ENCODE peak calls at places on chromosome 1, in ten cellular contexts. One of them, this sample, is unnamed.

GRCh38 chr1:197435224-197435623 is 167.2 kb downstream of the CRB1 start:
- DNase-seq in heart right ventricle: no peak
- DNase-seq in neuronal stem cell: peak
- DNase-seq in brain microvascular endothelial cell: peak
- DNase-seq in left lung: no peak
- DNase-seq in GM23338: peak
- DNase-seq in pancreas: no peak
- DNase-seq in psoas muscle: no peak
- DNase-seq in spleen: no peak
- DNase-seq in WERI-Rb-1: no peak
- DNase-seq in this sample: no peak

GRCh38 chr1:4700801-4701200 is 46.4 kb downstream of the AJAP1 start:
- DNase-seq in heart right ventricle: no peak
- DNase-seq in neuronal stem cell: no peak
- DNase-seq in brain microvascular endothelial cell: no peak
- DNase-seq in left lung: no peak
- DNase-seq in GM23338: no peak
- DNase-seq in pancreas: no peak
- DNase-seq in psoas muscle: no peak
- DNase-seq in spleen: peak
- DNase-seq in WERI-Rb-1: no peak
- DNase-seq in this sample: no peak

GRCh38 chr1:21338568-21339401 is 48.5 kb upstream of the ECE1 start:
- DNase-seq in heart right ventricle: peak
- DNase-seq in neuronal stem cell: no peak
- DNase-seq in brain microvascular endothelial cell: no peak
- DNase-seq in left lung: no peak
- DNase-seq in GM23338: no peak
- DNase-seq in pancreas: peak
- DNase-seq in psoas muscle: peak
- DNase-seq in spleen: peak
- DNase-seq in WERI-Rb-1: no peak
- DNase-seq in this sample: no peak

GRCh38 chr1:174090476-174090875 is 68.3 kb upstream of the RC3H1 start:
- DNase-seq in heart right ventricle: no peak
- DNase-seq in neuronal stem cell: no peak
- DNase-seq in brain microvascular endothelial cell: no peak
- DNase-seq in left lung: no peak
- DNase-seq in GM23338: no peak
- DNase-seq in pancreas: no peak
- DNase-seq in psoas muscle: no peak
- DNase-seq in spleen: no peak
- DNase-seq in WERI-Rb-1: no peak
- DNase-seq in this sample: no peak

GRCh38 chr1:224851210-224851849 is 78.1 kb upstream of the DNAH14 start:
- DNase-seq in heart right ventricle: peak
- DNase-seq in neuronal stem cell: peak
- DNase-seq in brain microvascular endothelial cell: peak
- DNase-seq in left lung: peak
- DNase-seq in GM23338: peak
- DNase-seq in pancreas: peak
- DNase-seq in psoas muscle: peak
- DNase-seq in spleen: no peak
- DNase-seq in WERI-Rb-1: peak
- DNase-seq in this sample: no peak

GRCh38 chr1:209249280-209249670 is 334.2 kb upstream of the CAMK1G start:
- DNase-seq in heart right ventricle: no peak
- DNase-seq in neuronal stem cell: no peak
- DNase-seq in brain microvascular endothelial cell: no peak
- DNase-seq in left lung: no peak
- DNase-seq in GM23338: peak
- DNase-seq in pancreas: no peak
- DNase-seq in psoas muscle: no peak
- DNase-seq in spleen: no peak
- DNase-seq in WERI-Rb-1: no peak
- DNase-seq in this sample: no peak

GRCh38 chr1:108016451-108016920 is 51.5 kb upstream of the VAV3 start:
- DNase-seq in heart right ventricle: no peak
- DNase-seq in neuronal stem cell: no peak
- DNase-seq in brain microvascular endothelial cell: peak
- DNase-seq in left lung: no peak
- DNase-seq in GM23338: no peak
- DNase-seq in pancreas: no peak
- DNase-seq in psoas muscle: no peak
- DNase-seq in spleen: no peak
- DNase-seq in WERI-Rb-1: no peak
- DNase-seq in this sample: no peak

GRCh38 chr1:20359451-20360330 is 69.0 kb downstream of the VWA5B1 start:
- DNase-seq in heart right ventricle: no peak
- DNase-seq in neuronal stem cell: no peak
- DNase-seq in brain microvascular endothelial cell: no peak
- DNase-seq in left lung: no peak
- DNase-seq in GM23338: no peak
- DNase-seq in pancreas: no peak
- DNase-seq in psoas muscle: no peak
- DNase-seq in spleen: no peak
- DNase-seq in WERI-Rb-1: no peak
- DNase-seq in this sample: no peak

GRCh38 chr1:25105836-25106235 is 126.5 kb downstream of the SYF2 start:
- DNase-seq in heart right ventricle: no peak
- DNase-seq in neuronal stem cell: no peak
- DNase-seq in brain microvascular endothelial cell: no peak
- DNase-seq in left lung: no peak
- DNase-seq in GM23338: no peak
- DNase-seq in pancreas: no peak
- DNase-seq in psoas muscle: no peak
- DNase-seq in spleen: no peak
- DNase-seq in WERI-Rb-1: no peak
- DNase-seq in this sample: no peak

GRCh38 chr1:214303538-214303937 is 22.6 kb downstream of the SMYD2 start:
- DNase-seq in heart right ventricle: no peak
- DNase-seq in neuronal stem cell: no peak
- DNase-seq in brain microvascular endothelial cell: no peak
- DNase-seq in left lung: no peak
- DNase-seq in GM23338: no peak
- DNase-seq in pancreas: no peak
- DNase-seq in psoas muscle: no peak
- DNase-seq in spleen: peak
- DNase-seq in WERI-Rb-1: no peak
- DNase-seq in this sample: no peak

GRCh38 chr1:232538224-232538942 is 91.5 kb downstream of the SIPA1L2 start:
- DNase-seq in heart right ventricle: no peak
- DNase-seq in neuronal stem cell: peak
- DNase-seq in brain microvascular endothelial cell: peak
- DNase-seq in left lung: no peak
- DNase-seq in GM23338: peak
- DNase-seq in pancreas: no peak
- DNase-seq in psoas muscle: no peak
- DNase-seq in spleen: no peak
- DNase-seq in WERI-Rb-1: no peak
- DNase-seq in this sample: no peak

GRCh38 chr1:15414450-15414823 is 4.7 kb downstream of the EFHD2 start:
- DNase-seq in heart right ventricle: peak
- DNase-seq in neuronal stem cell: no peak
- DNase-seq in brain microvascular endothelial cell: no peak
- DNase-seq in left lung: no peak
- DNase-seq in GM23338: no peak
- DNase-seq in pancreas: no peak
- DNase-seq in psoas muscle: no peak
- DNase-seq in spleen: no peak
- DNase-seq in WERI-Rb-1: no peak
- DNase-seq in this sample: no peak

GRCh38 chr1:110556471-110556807 is 37.5 kb upstream of the KCNA10 start:
- DNase-seq in heart right ventricle: peak
- DNase-seq in neuronal stem cell: no peak
- DNase-seq in brain microvascular endothelial cell: no peak
- DNase-seq in left lung: no peak
- DNase-seq in GM23338: no peak
- DNase-seq in pancreas: no peak
- DNase-seq in psoas muscle: no peak
- DNase-seq in spleen: no peak
- DNase-seq in WERI-Rb-1: no peak
- DNase-seq in this sample: no peak

GRCh38 chr1:63874278-63874880 is 100.6 kb downstream of the ROR1 start:
- DNase-seq in heart right ventricle: no peak
- DNase-seq in neuronal stem cell: no peak
- DNase-seq in brain microvascular endothelial cell: no peak
- DNase-seq in left lung: no peak
- DNase-seq in GM23338: no peak
- DNase-seq in pancreas: no peak
- DNase-seq in psoas muscle: no peak
- DNase-seq in spleen: no peak
- DNase-seq in WERI-Rb-1: no peak
- DNase-seq in this sample: no peak
- H3K27ac ChIP-seq in heart right ventricle: no peak
- H3K27ac ChIP-seq in neuronal stem cell: no peak
- H3K27ac ChIP-seq in brain microvascular endothelial cell: peak
- H3K27ac ChIP-seq in left lung: peak
- H3K27ac ChIP-seq in GM23338: no peak
- H3K27ac ChIP-seq in pancreas: no peak
- H3K27ac ChIP-seq in psoas muscle: no peak
- H3K27ac ChIP-seq in spleen: peak
- H3K27ac ChIP-seq in WERI-Rb-1: no peak
- H3K27ac ChIP-seq in this sample: no peak

GRCh38 chr1:39194398-39195051 is 10.0 kb upstream of the MACF1 start:
- DNase-seq in heart right ventricle: no peak
- DNase-seq in neuronal stem cell: no peak
- DNase-seq in brain microvascular endothelial cell: no peak
- DNase-seq in left lung: no peak
- DNase-seq in GM23338: no peak
- DNase-seq in pancreas: no peak
- DNase-seq in psoas muscle: no peak
- DNase-seq in spleen: no peak
- DNase-seq in WERI-Rb-1: no peak
- DNase-seq in this sample: no peak

GRCh38 chr1:39204441-39205081 is at the start of gene MACF1:
- DNase-seq in heart right ventricle: peak
- DNase-seq in neuronal stem cell: no peak
- DNase-seq in brain microvascular endothelial cell: peak
- DNase-seq in left lung: peak
- DNase-seq in GM23338: peak
- DNase-seq in pancreas: no peak
- DNase-seq in psoas muscle: peak
- DNase-seq in spleen: no peak
- DNase-seq in WERI-Rb-1: no peak
- DNase-seq in this sample: no peak

GRCh38 chr1:39195166-39196111 is 9.1 kb upstream of the MACF1 start:
- DNase-seq in heart right ventricle: no peak
- DNase-seq in neuronal stem cell: no peak
- DNase-seq in brain microvascular endothelial cell: no peak
- DNase-seq in left lung: no peak
- DNase-seq in GM23338: no peak
- DNase-seq in pancreas: no peak
- DNase-seq in psoas muscle: no peak
- DNase-seq in spleen: no peak
- DNase-seq in WERI-Rb-1: no peak
- DNase-seq in this sample: no peak

GRCh38 chr1:39196244-39197215 is 8.0 kb upstream of the MACF1 start:
- DNase-seq in heart right ventricle: no peak
- DNase-seq in neuronal stem cell: no peak
- DNase-seq in brain microvascular endothelial cell: no peak
- DNase-seq in left lung: no peak
- DNase-seq in GM23338: no peak
- DNase-seq in pancreas: no peak
- DNase-seq in psoas muscle: no peak
- DNase-seq in spleen: no peak
- DNase-seq in WERI-Rb-1: no peak
- DNase-seq in this sample: no peak

GRCh38 chr1:39199593-39199992 is 4.9 kb upstream of the MACF1 start:
- DNase-seq in heart right ventricle: no peak
- DNase-seq in neuronal stem cell: no peak
- DNase-seq in brain microvascular endothelial cell: no peak
- DNase-seq in left lung: no peak
- DNase-seq in GM23338: no peak
- DNase-seq in pancreas: no peak
- DNase-seq in psoas muscle: no peak
- DNase-seq in spleen: no peak
- DNase-seq in WERI-Rb-1: no peak
- DNase-seq in this sample: no peak
- H3K27ac ChIP-seq in heart right ventricle: no peak
- H3K27ac ChIP-seq in neuronal stem cell: no peak
- H3K27ac ChIP-seq in brain microvascular endothelial cell: no peak
- H3K27ac ChIP-seq in left lung: no peak
- H3K27ac ChIP-seq in GM23338: peak
- H3K27ac ChIP-seq in pancreas: no peak
- H3K27ac ChIP-seq in psoas muscle: no peak
- H3K27ac ChIP-seq in spleen: peak
- H3K27ac ChIP-seq in WERI-Rb-1: no peak
- H3K27ac ChIP-seq in this sample: no peak

DNA sequence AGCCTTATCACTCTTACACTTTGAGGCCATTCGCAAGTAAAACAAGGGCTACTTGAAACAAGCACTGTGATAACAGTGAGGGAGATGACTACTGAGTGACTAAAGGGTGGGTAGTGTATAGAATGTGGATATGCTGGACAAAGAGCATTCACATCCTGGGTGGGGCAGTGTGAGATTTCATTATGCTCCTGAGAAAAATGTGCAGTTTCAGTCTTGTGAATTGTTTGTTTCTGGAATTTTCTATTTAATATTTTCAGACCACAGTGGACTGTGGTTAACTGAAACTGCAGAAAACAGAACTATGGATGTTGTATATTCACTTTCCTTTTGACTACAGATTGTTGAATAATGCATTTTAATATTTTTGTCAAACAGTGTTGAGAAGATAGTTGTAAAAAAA is 25.1 kb upstream of the B3GALT2 start:
- DNase-seq in heart right ventricle: no peak
- DNase-seq in neuronal stem cell: no peak
- DNase-seq in brain microvascular endothelial cell: peak
- DNase-seq in left lung: no peak
- DNase-seq in GM23338: no peak
- DNase-seq in pancreas: no peak
- DNase-seq in psoas muscle: no peak
- DNase-seq in spleen: no peak
- DNase-seq in WERI-Rb-1: no peak
- DNase-seq in this sample: peak
- H3K27ac ChIP-seq in heart right ventricle: no peak
- H3K27ac ChIP-seq in neuronal stem cell: no peak
- H3K27ac ChIP-seq in brain microvascular endothelial cell: peak
- H3K27ac ChIP-seq in left lung: no peak
- H3K27ac ChIP-seq in GM23338: no peak
- H3K27ac ChIP-seq in pancreas: no peak
- H3K27ac ChIP-seq in psoas muscle: no peak
- H3K27ac ChIP-seq in spleen: no peak
- H3K27ac ChIP-seq in WERI-Rb-1: no peak
- H3K27ac ChIP-seq in this sample: peak

DNA sequence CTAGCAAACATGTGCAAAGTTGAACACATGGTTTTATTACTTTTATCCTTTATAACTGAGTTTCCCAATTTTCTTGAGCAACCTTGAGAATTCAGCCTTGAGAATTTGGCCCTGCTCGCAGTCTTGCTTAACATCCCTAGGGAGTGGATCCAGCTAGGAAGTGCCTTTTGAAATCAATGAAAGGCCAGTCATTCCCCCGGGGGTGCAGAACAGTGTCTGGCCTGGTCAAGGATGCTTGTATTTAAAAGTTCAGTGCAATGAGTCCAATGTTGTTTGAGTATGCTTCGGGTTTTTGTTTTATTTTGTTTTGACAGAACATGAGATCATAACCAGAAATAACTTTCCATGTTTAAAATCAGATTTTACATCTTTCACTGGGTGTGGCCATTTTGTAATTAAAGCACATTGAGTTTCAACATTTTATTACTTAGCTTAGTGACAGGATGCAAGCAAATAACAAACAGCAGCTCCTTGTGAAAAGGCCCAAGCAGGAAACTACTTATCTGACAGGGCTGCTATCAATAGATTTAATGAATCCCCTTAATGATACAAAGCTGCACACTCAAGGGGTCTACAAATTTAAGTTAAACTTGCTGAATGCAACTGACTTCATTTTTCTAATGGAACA is 16.8 kb downstream of the PALMD start:
- DNase-seq in heart right ventricle: peak
- DNase-seq in neuronal stem cell: no peak
- DNase-seq in brain microvascular endothelial cell: no peak
- DNase-seq in left lung: peak
- DNase-seq in GM23338: no peak
- DNase-seq in pancreas: peak
- DNase-seq in psoas muscle: peak
- DNase-seq in spleen: no peak
- DNase-seq in WERI-Rb-1: no peak
- DNase-seq in this sample: no peak
- H3K27ac ChIP-seq in heart right ventricle: peak
- H3K27ac ChIP-seq in neuronal stem cell: peak
- H3K27ac ChIP-seq in brain microvascular endothelial cell: no peak
- H3K27ac ChIP-seq in left lung: peak
- H3K27ac ChIP-seq in GM23338: no peak
- H3K27ac ChIP-seq in pancreas: no peak
- H3K27ac ChIP-seq in psoas muscle: peak
- H3K27ac ChIP-seq in spleen: peak
- H3K27ac ChIP-seq in WERI-Rb-1: no peak
- H3K27ac ChIP-seq in this sample: no peak